ENCODE peak calls at places on chromosomes 7 and 10, in five cellular contexts. One of them, this sample, is unnamed.
A peak's percentile ranks its signal among the peaks of the same experiment; 100 is the strongest.

GRCh38 chr10:89684604-89685003 is 16.8 kb upstream of the KIF20B start:
- DNase-seq in right lobe of liver: no peak
- DNase-seq in Caco-2: no peak
- DNase-seq in psoas muscle: no peak
- DNase-seq in mammary epithelial cell: peak; percentile 34
- DNase-seq in this sample: peak; percentile 18

GRCh38 chr7:35375516-35375915 is 121.6 kb upstream of the TBX20 start:
- DNase-seq in right lobe of liver: no peak
- DNase-seq in Caco-2: no peak
- DNase-seq in psoas muscle: no peak
- DNase-seq in mammary epithelial cell: no peak
- DNase-seq in this sample: no peak

GRCh38 chr10:4070921-4071320 is 285.9 kb upstream of the KLF6 start:
- DNase-seq in right lobe of liver: no peak
- DNase-seq in Caco-2: no peak
- DNase-seq in psoas muscle: no peak
- DNase-seq in mammary epithelial cell: no peak
- DNase-seq in this sample: no peak

GRCh38 chr7:80309971-80310549 is 175.4 kb downstream of the GNAI1 start:
- DNase-seq in right lobe of liver: no peak
- DNase-seq in Caco-2: no peak
- DNase-seq in psoas muscle: no peak
- DNase-seq in mammary epithelial cell: no peak
- DNase-seq in this sample: no peak

GRCh38 chr7:5437987-5438386 is 14.4 kb upstream of the TNRC18 start:
- DNase-seq in right lobe of liver: no peak
- DNase-seq in Caco-2: no peak
- DNase-seq in psoas muscle: no peak
- DNase-seq in mammary epithelial cell: no peak
- DNase-seq in this sample: no peak

GRCh38 chr10:100148353-100149211 is 37.2 kb downstream of the ERLIN1 start:
- DNase-seq in right lobe of liver: no peak
- DNase-seq in Caco-2: no peak
- DNase-seq in psoas muscle: no peak
- DNase-seq in mammary epithelial cell: peak; percentile 99
- DNase-seq in this sample: no peak

GRCh38 chr10:101529720-101530553 is 58.1 kb downstream of the POLL start:
- DNase-seq in right lobe of liver: no peak
- DNase-seq in Caco-2: peak; percentile 42
- DNase-seq in psoas muscle: no peak
- DNase-seq in mammary epithelial cell: no peak
- DNase-seq in this sample: no peak

GRCh38 chr7:22860337-22860736 is 37.7 kb upstream of the TOMM7 start:
- DNase-seq in right lobe of liver: no peak
- DNase-seq in Caco-2: no peak
- DNase-seq in psoas muscle: no peak
- DNase-seq in mammary epithelial cell: no peak
- DNase-seq in this sample: no peak

GRCh38 chr10:127148066-127148932 is 48.1 kb downstream of the INSYN2A start:
- DNase-seq in right lobe of liver: no peak
- DNase-seq in Caco-2: no peak
- DNase-seq in psoas muscle: no peak
- DNase-seq in mammary epithelial cell: peak; percentile 82
- DNase-seq in this sample: peak; percentile 39

GRCh38 chr10:91247360-91248111 is 27.1 kb downstream of the PCGF5 start:
- DNase-seq in right lobe of liver: peak; percentile 51
- DNase-seq in Caco-2: no peak
- DNase-seq in psoas muscle: peak; percentile 55
- DNase-seq in mammary epithelial cell: no peak
- DNase-seq in this sample: no peak

GRCh38 chr10:34918896-34919295 is 103.8 kb upstream of the PARD3 start:
- DNase-seq in right lobe of liver: no peak
- DNase-seq in Caco-2: no peak
- DNase-seq in psoas muscle: no peak
- DNase-seq in mammary epithelial cell: no peak
- DNase-seq in this sample: no peak

GRCh38 chr10:123139521-123140163 is 3.9 kb downstream of the HMX3 start:
- DNase-seq in right lobe of liver: peak; percentile 74
- DNase-seq in Caco-2: peak; percentile 89
- DNase-seq in psoas muscle: no peak
- DNase-seq in mammary epithelial cell: peak; percentile 84
- DNase-seq in this sample: no peak

GRCh38 chr7:96992624-96993452 is 12.5 kb upstream of the DLX6 start:
- DNase-seq in right lobe of liver: no peak
- DNase-seq in Caco-2: no peak
- DNase-seq in psoas muscle: no peak
- DNase-seq in mammary epithelial cell: no peak
- DNase-seq in this sample: no peak

GRCh38 chr10:52820316-52820715 is 47.7 kb upstream of the MBL2 start:
- DNase-seq in right lobe of liver: no peak
- DNase-seq in Caco-2: no peak
- DNase-seq in psoas muscle: no peak
- DNase-seq in mammary epithelial cell: no peak
- DNase-seq in this sample: no peak

GRCh38 chr10:81953420-81953819 is 78.4 kb downstream of the NRG3 start:
- DNase-seq in right lobe of liver: no peak
- DNase-seq in Caco-2: no peak
- DNase-seq in psoas muscle: no peak
- DNase-seq in mammary epithelial cell: no peak
- DNase-seq in this sample: no peak

GRCh38 chr10:119620241-119620753 is 23.5 kb upstream of the TIAL1 start:
- DNase-seq in right lobe of liver: no peak
- DNase-seq in Caco-2: no peak
- DNase-seq in psoas muscle: no peak
- DNase-seq in mammary epithelial cell: peak; percentile 21
- DNase-seq in this sample: peak; percentile 36

GRCh38 chr10:94963901-94964300 is 25.4 kb downstream of the CYP2C9 start:
- DNase-seq in right lobe of liver: no peak
- DNase-seq in Caco-2: peak; percentile 54
- DNase-seq in psoas muscle: no peak
- DNase-seq in mammary epithelial cell: peak; percentile 18
- DNase-seq in this sample: no peak

GRCh38 chr10:92384741-92385140 is 93.8 kb downstream of the MARCHF5 start:
- DNase-seq in right lobe of liver: no peak
- DNase-seq in Caco-2: no peak
- DNase-seq in psoas muscle: no peak
- DNase-seq in mammary epithelial cell: no peak
- DNase-seq in this sample: no peak

GRCh38 chr10:58358947-58359346 is 24.1 kb downstream of the UBE2D1 start:
- DNase-seq in right lobe of liver: no peak
- DNase-seq in Caco-2: no peak
- DNase-seq in psoas muscle: no peak
- DNase-seq in mammary epithelial cell: no peak
- DNase-seq in this sample: no peak

GRCh38 chr7:88042157-88042556 is 108.1 kb downstream of the ADAM22 start:
- DNase-seq in right lobe of liver: no peak
- DNase-seq in Caco-2: no peak
- DNase-seq in psoas muscle: no peak
- DNase-seq in mammary epithelial cell: no peak
- DNase-seq in this sample: no peak

GRCh38 chr7:154777489-154777888 is 225.4 kb downstream of the PAXIP1 start:
- DNase-seq in right lobe of liver: no peak
- DNase-seq in Caco-2: no peak
- DNase-seq in psoas muscle: no peak
- DNase-seq in mammary epithelial cell: no peak
- DNase-seq in this sample: no peak

GRCh38 chr10:21318768-21319167 is 206.7 kb downstream of the SKIDA1 start:
- DNase-seq in right lobe of liver: no peak
- DNase-seq in Caco-2: no peak
- DNase-seq in psoas muscle: no peak
- DNase-seq in mammary epithelial cell: no peak
- DNase-seq in this sample: peak; percentile 7

GRCh38 chr7:24336461-24336860 is 52.5 kb downstream of the NPY start:
- DNase-seq in right lobe of liver: no peak
- DNase-seq in Caco-2: no peak
- DNase-seq in psoas muscle: no peak
- DNase-seq in mammary epithelial cell: no peak
- DNase-seq in this sample: no peak

GRCh38 chr7:132075573-132075972 is 500.7 kb downstream of the PLXNA4 start:
- DNase-seq in right lobe of liver: no peak
- DNase-seq in Caco-2: no peak
- DNase-seq in psoas muscle: no peak
- DNase-seq in mammary epithelial cell: no peak
- DNase-seq in this sample: no peak

GRCh38 chr10:62893036-62893435 is 76.9 kb upstream of the EGR2 start:
- DNase-seq in right lobe of liver: no peak
- DNase-seq in Caco-2: no peak
- DNase-seq in psoas muscle: no peak
- DNase-seq in mammary epithelial cell: peak; percentile 60
- DNase-seq in this sample: no peak

GRCh38 chr7:23287612-23288011 is 11.5 kb upstream of the MALSU1 start:
- DNase-seq in right lobe of liver: no peak
- DNase-seq in Caco-2: no peak
- DNase-seq in psoas muscle: no peak
- DNase-seq in mammary epithelial cell: no peak
- DNase-seq in this sample: no peak

GRCh38 chr10:37707829-37708578 is 149.4 kb downstream of the ZNF248 start:
- DNase-seq in right lobe of liver: no peak
- DNase-seq in Caco-2: no peak
- DNase-seq in psoas muscle: no peak
- DNase-seq in mammary epithelial cell: no peak
- DNase-seq in this sample: no peak
- H3K9me3 ChIP-seq in right lobe of liver: no peaks in the 10 kb centered on the region
- H3K9me3 ChIP-seq in Caco-2: no peaks in the 10 kb centered on the region
- H3K9me3 ChIP-seq in psoas muscle: no peaks in the 10 kb centered on the region
- H3K9me3 ChIP-seq in mammary epithelial cell: peaks cover 39% of the 10 kb centered on the region
- H3K9me3 ChIP-seq in this sample: no peaks in the 10 kb centered on the region

DNA sequence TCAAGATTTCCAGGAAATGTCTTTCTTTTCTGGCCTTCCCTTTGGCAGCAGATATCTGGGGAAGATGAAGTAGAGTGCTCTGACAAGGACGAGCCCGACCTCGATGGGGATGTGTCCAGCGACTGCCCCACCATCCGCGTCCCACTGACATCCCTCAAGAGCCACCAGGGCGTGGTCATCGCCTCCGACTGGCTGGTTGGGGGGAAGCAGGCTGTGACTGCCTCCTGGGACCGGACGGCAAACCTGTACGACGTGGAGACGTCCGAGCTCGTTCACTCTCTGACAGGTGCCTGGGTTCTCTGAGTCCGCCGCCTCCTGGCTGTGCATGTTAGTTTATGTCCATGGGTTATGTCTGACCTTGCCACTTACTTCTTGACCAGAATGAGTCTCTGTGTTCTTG is 47.4 kb downstream of the WDR37 start:
- DNase-seq in right lobe of liver: no peak
- DNase-seq in Caco-2: peak; percentile 31
- DNase-seq in psoas muscle: no peak
- DNase-seq in mammary epithelial cell: no peak
- DNase-seq in this sample: no peak
- H3K36me3 ChIP-seq in right lobe of liver: no peaks in the 10 kb centered on the region
- H3K36me3 ChIP-seq in Caco-2: peaks cover 4% of the 10 kb centered on the region
- H3K36me3 ChIP-seq in psoas muscle: peaks cover 81% of the 10 kb centered on the region
- H3K36me3 ChIP-seq in mammary epithelial cell: peaks cover 3% of the 10 kb centered on the region
- H3K36me3 ChIP-seq in this sample: peaks cover 19% of the 10 kb centered on the region

GRCh38 chr7:127932496-127932895 is 98.7 kb downstream of the LRRC4 start:
- DNase-seq in right lobe of liver: no peak
- DNase-seq in Caco-2: no peak
- DNase-seq in psoas muscle: no peak
- DNase-seq in mammary epithelial cell: no peak
- DNase-seq in this sample: no peak
- H3K4me3 ChIP-seq in right lobe of liver: no peak overlapping the region
- H3K4me3 ChIP-seq in Caco-2: no peak overlapping the region
- H3K4me3 ChIP-seq in psoas muscle: no peak overlapping the region
- H3K4me3 ChIP-seq in mammary epithelial cell: no peak overlapping the region
- H3K4me3 ChIP-seq in this sample: no peak overlapping the region

GRCh38 chr7:158345731-158346130 is 241.9 kb downstream of the PTPRN2 start:
- DNase-seq in right lobe of liver: no peak
- DNase-seq in Caco-2: no peak
- DNase-seq in psoas muscle: no peak
- DNase-seq in mammary epithelial cell: no peak
- DNase-seq in this sample: no peak

GRCh38 chr7:158350166-158350900 is 237.3 kb downstream of the PTPRN2 start:
- DNase-seq in right lobe of liver: no peak
- DNase-seq in Caco-2: no peak
- DNase-seq in psoas muscle: no peak
- DNase-seq in mammary epithelial cell: no peak
- DNase-seq in this sample: no peak

GRCh38 chr7:158351481-158351880 is 236.1 kb downstream of the PTPRN2 start:
- DNase-seq in right lobe of liver: no peak
- DNase-seq in Caco-2: no peak
- DNase-seq in psoas muscle: no peak
- DNase-seq in mammary epithelial cell: no peak
- DNase-seq in this sample: no peak

GRCh38 chr7:158351051-158351450 is 236.6 kb downstream of the PTPRN2 start:
- DNase-seq in right lobe of liver: no peak
- DNase-seq in Caco-2: no peak
- DNase-seq in psoas muscle: no peak
- DNase-seq in mammary epithelial cell: no peak
- DNase-seq in this sample: no peak

DNA sequence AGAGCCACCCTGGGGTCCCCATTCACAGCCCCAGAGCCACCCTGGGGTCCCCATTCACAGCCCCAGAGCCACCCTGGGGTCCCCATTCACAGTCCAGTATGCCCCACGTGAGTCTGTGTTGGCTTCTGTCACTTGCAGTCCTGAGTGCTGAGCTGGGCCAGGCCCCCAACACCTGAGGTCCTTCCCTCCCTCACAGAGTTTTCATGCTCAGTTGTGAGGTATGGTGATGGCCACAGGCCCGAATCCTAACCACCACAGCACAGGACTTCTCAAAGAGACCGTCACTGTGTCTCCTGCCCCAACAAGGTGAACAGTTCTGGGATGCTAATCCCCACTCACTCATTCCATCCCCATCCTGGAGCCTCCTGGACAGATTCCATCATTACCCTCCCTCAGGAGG is 239.2 kb downstream of the PTPRN2 start:
- DNase-seq in right lobe of liver: no peak
- DNase-seq in Caco-2: no peak
- DNase-seq in psoas muscle: no peak
- DNase-seq in mammary epithelial cell: no peak
- DNase-seq in this sample: no peak
- H3K9me3 ChIP-seq in right lobe of liver: no peaks in the 10 kb centered on the region
- H3K9me3 ChIP-seq in Caco-2: no peaks in the 10 kb centered on the region
- H3K9me3 ChIP-seq in psoas muscle: no peaks in the 10 kb centered on the region
- H3K9me3 ChIP-seq in mammary epithelial cell: peaks cover 20% of the 10 kb centered on the region
- H3K9me3 ChIP-seq in this sample: no peaks in the 10 kb centered on the region

DNA sequence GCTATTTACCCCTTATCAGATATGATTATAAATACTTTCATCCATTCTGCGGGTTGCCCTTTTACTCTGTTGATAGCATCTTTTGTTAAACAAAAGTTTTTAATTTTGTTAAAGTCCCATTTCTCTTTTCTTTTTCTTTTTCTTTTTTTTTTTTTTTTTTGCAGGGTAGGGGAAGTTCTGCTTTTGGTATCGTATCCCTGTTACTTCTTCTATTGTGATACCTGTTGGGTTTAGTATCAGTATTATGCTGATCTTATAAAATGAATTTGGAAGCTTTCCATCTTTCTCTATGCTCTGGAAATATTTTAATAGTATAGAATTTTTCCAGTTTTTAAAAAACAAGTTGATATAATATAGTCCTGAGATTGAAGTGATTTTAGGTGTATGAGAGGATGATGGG is 6.0 kb downstream of the CCNJ start:
- DNase-seq in right lobe of liver: no peak
- DNase-seq in Caco-2: no peak
- DNase-seq in psoas muscle: no peak
- DNase-seq in mammary epithelial cell: no peak
- DNase-seq in this sample: no peak
- H3K36me3 ChIP-seq in right lobe of liver: no peaks in the 10 kb centered on the region
- H3K36me3 ChIP-seq in Caco-2: no peaks in the 10 kb centered on the region
- H3K36me3 ChIP-seq in psoas muscle: peaks cover 26% of the 10 kb centered on the region
- H3K36me3 ChIP-seq in mammary epithelial cell: no peaks in the 10 kb centered on the region
- H3K36me3 ChIP-seq in this sample: peaks cover 18% of the 10 kb centered on the region

This sample was measured in MG63.